ENCODE peak calls at places on chromosomes 12 and 14, in eight cellular contexts. One of them, this sample, is unnamed.

GRCh38 chr14:30443368-30444007 is 115.5 kb upstream of the G2E3 start:
- DNase-seq in MV-4-11: peak
- DNase-seq in SW480: peak
- DNase-seq in left cardiac atrium: no peak
- DNase-seq in esophagus muscularis mucosa: no peak
- DNase-seq in NCI-H1092 treated with DMSO at 0.1 percent for 48 hours: peak
- DNase-seq in MM.1S: peak
- DNase-seq in HCEC 1CT: peak
- DNase-seq in this sample: no peak

GRCh38 chr12:68772714-68773113 is 26.7 kb downstream of the SLC35E3 start:
- DNase-seq in MV-4-11: no peak
- DNase-seq in SW480: no peak
- DNase-seq in left cardiac atrium: no peak
- DNase-seq in esophagus muscularis mucosa: no peak
- DNase-seq in NCI-H1092 treated with DMSO at 0.1 percent for 48 hours: no peak
- DNase-seq in MM.1S: peak
- DNase-seq in HCEC 1CT: no peak
- DNase-seq in this sample: no peak

GRCh38 chr12:50174971-50175715 is 8.0 kb upstream of the CERS5 start:
- DNase-seq in MV-4-11: peak
- DNase-seq in SW480: peak
- DNase-seq in left cardiac atrium: no peak
- DNase-seq in esophagus muscularis mucosa: no peak
- DNase-seq in NCI-H1092 treated with DMSO at 0.1 percent for 48 hours: peak
- DNase-seq in MM.1S: peak
- DNase-seq in HCEC 1CT: peak
- DNase-seq in this sample: peak

GRCh38 chr14:100895411-100895810 is 8.1 kb downstream of the RTL1 start:
- DNase-seq in MV-4-11: no peak
- DNase-seq in SW480: no peak
- DNase-seq in left cardiac atrium: no peak
- DNase-seq in esophagus muscularis mucosa: no peak
- DNase-seq in NCI-H1092 treated with DMSO at 0.1 percent for 48 hours: no peak
- DNase-seq in MM.1S: no peak
- DNase-seq in HCEC 1CT: no peak
- DNase-seq in this sample: no peak

GRCh38 chr12:94545937-94546771 is 86.5 kb upstream of the CEP83 start:
- DNase-seq in MV-4-11: peak
- DNase-seq in SW480: peak
- DNase-seq in left cardiac atrium: peak
- DNase-seq in esophagus muscularis mucosa: no peak
- DNase-seq in NCI-H1092 treated with DMSO at 0.1 percent for 48 hours: peak
- DNase-seq in MM.1S: peak
- DNase-seq in HCEC 1CT: peak
- DNase-seq in this sample: peak

GRCh38 chr12:83404521-83404920 is 717.8 kb downstream of the TMTC2 start:
- DNase-seq in MV-4-11: no peak
- DNase-seq in SW480: no peak
- DNase-seq in left cardiac atrium: no peak
- DNase-seq in esophagus muscularis mucosa: no peak
- DNase-seq in NCI-H1092 treated with DMSO at 0.1 percent for 48 hours: no peak
- DNase-seq in MM.1S: no peak
- DNase-seq in HCEC 1CT: no peak
- DNase-seq in this sample: no peak

GRCh38 chr12:110304061-110304551 is 23.1 kb downstream of the ATP2A2 start:
- DNase-seq in MV-4-11: peak
- DNase-seq in SW480: no peak
- DNase-seq in left cardiac atrium: no peak
- DNase-seq in esophagus muscularis mucosa: no peak
- DNase-seq in NCI-H1092 treated with DMSO at 0.1 percent for 48 hours: no peak
- DNase-seq in MM.1S: no peak
- DNase-seq in HCEC 1CT: peak
- DNase-seq in this sample: no peak

GRCh38 chr12:34033628-34034296 is 11.5 kb downstream of the ALG10 start:
- DNase-seq in MV-4-11: peak
- DNase-seq in SW480: peak
- DNase-seq in left cardiac atrium: no peak
- DNase-seq in esophagus muscularis mucosa: no peak
- DNase-seq in NCI-H1092 treated with DMSO at 0.1 percent for 48 hours: peak
- DNase-seq in MM.1S: peak
- DNase-seq in HCEC 1CT: peak
- DNase-seq in this sample: peak

GRCh38 chr14:59358105-59358504 is 107.1 kb downstream of the GPR135 start:
- DNase-seq in MV-4-11: peak
- DNase-seq in SW480: peak
- DNase-seq in left cardiac atrium: peak
- DNase-seq in esophagus muscularis mucosa: no peak
- DNase-seq in NCI-H1092 treated with DMSO at 0.1 percent for 48 hours: peak
- DNase-seq in MM.1S: no peak
- DNase-seq in HCEC 1CT: peak
- DNase-seq in this sample: no peak

GRCh38 chr14:64630778-64631177 is 73.4 kb upstream of the PLEKHG3 start:
- DNase-seq in MV-4-11: no peak
- DNase-seq in SW480: no peak
- DNase-seq in left cardiac atrium: no peak
- DNase-seq in esophagus muscularis mucosa: no peak
- DNase-seq in NCI-H1092 treated with DMSO at 0.1 percent for 48 hours: no peak
- DNase-seq in MM.1S: no peak
- DNase-seq in HCEC 1CT: no peak
- DNase-seq in this sample: no peak

GRCh38 chr14:28676481-28676880 is 90.1 kb upstream of the FOXG1 start:
- DNase-seq in MV-4-11: no peak
- DNase-seq in SW480: peak
- DNase-seq in left cardiac atrium: no peak
- DNase-seq in esophagus muscularis mucosa: no peak
- DNase-seq in NCI-H1092 treated with DMSO at 0.1 percent for 48 hours: no peak
- DNase-seq in MM.1S: no peak
- DNase-seq in HCEC 1CT: peak
- DNase-seq in this sample: no peak

GRCh38 chr14:66105819-66106218 is 380.4 kb upstream of the CCDC196 start:
- DNase-seq in MV-4-11: no peak
- DNase-seq in SW480: peak
- DNase-seq in left cardiac atrium: no peak
- DNase-seq in esophagus muscularis mucosa: no peak
- DNase-seq in NCI-H1092 treated with DMSO at 0.1 percent for 48 hours: no peak
- DNase-seq in MM.1S: no peak
- DNase-seq in HCEC 1CT: no peak
- DNase-seq in this sample: no peak

GRCh38 chr14:25381498-25381897 is 331.6 kb upstream of the STXBP6 start:
- DNase-seq in MV-4-11: peak
- DNase-seq in SW480: peak
- DNase-seq in left cardiac atrium: no peak
- DNase-seq in esophagus muscularis mucosa: no peak
- DNase-seq in NCI-H1092 treated with DMSO at 0.1 percent for 48 hours: no peak
- DNase-seq in MM.1S: no peak
- DNase-seq in HCEC 1CT: peak
- DNase-seq in this sample: no peak

GRCh38 chr12:113239811-113240331 is 18.6 kb downstream of the TPCN1 start:
- DNase-seq in MV-4-11: no peak
- DNase-seq in SW480: no peak
- DNase-seq in left cardiac atrium: peak
- DNase-seq in esophagus muscularis mucosa: no peak
- DNase-seq in NCI-H1092 treated with DMSO at 0.1 percent for 48 hours: peak
- DNase-seq in MM.1S: no peak
- DNase-seq in HCEC 1CT: no peak
- DNase-seq in this sample: no peak

GRCh38 chr12:132067182-132067581 is 76.9 kb downstream of the DDX51 start:
- DNase-seq in MV-4-11: no peak
- DNase-seq in SW480: no peak
- DNase-seq in left cardiac atrium: no peak
- DNase-seq in esophagus muscularis mucosa: no peak
- DNase-seq in NCI-H1092 treated with DMSO at 0.1 percent for 48 hours: no peak
- DNase-seq in MM.1S: no peak
- DNase-seq in HCEC 1CT: no peak
- DNase-seq in this sample: no peak

GRCh38 chr14:63710497-63710896 is 17.4 kb downstream of the SGPP1 start:
- DNase-seq in MV-4-11: no peak
- DNase-seq in SW480: no peak
- DNase-seq in left cardiac atrium: no peak
- DNase-seq in esophagus muscularis mucosa: no peak
- DNase-seq in NCI-H1092 treated with DMSO at 0.1 percent for 48 hours: no peak
- DNase-seq in MM.1S: no peak
- DNase-seq in HCEC 1CT: no peak
- DNase-seq in this sample: no peak

GRCh38 chr14:97413991-97414717 is 617.0 kb downstream of the VRK1 start:
- DNase-seq in MV-4-11: no peak
- DNase-seq in SW480: no peak
- DNase-seq in left cardiac atrium: no peak
- DNase-seq in esophagus muscularis mucosa: no peak
- DNase-seq in NCI-H1092 treated with DMSO at 0.1 percent for 48 hours: no peak
- DNase-seq in MM.1S: no peak
- DNase-seq in HCEC 1CT: no peak
- DNase-seq in this sample: no peak

GRCh38 chr12:124321040-124321481 is 26.2 kb downstream of the RFLNA start:
- DNase-seq in MV-4-11: peak
- DNase-seq in SW480: no peak
- DNase-seq in left cardiac atrium: peak
- DNase-seq in esophagus muscularis mucosa: no peak
- DNase-seq in NCI-H1092 treated with DMSO at 0.1 percent for 48 hours: no peak
- DNase-seq in MM.1S: peak
- DNase-seq in HCEC 1CT: peak
- DNase-seq in this sample: peak

GRCh38 chr12:69123311-69123710 is 116.1 kb upstream of the CPSF6 start:
- DNase-seq in MV-4-11: no peak
- DNase-seq in SW480: no peak
- DNase-seq in left cardiac atrium: no peak
- DNase-seq in esophagus muscularis mucosa: peak
- DNase-seq in NCI-H1092 treated with DMSO at 0.1 percent for 48 hours: no peak
- DNase-seq in MM.1S: no peak
- DNase-seq in HCEC 1CT: no peak
- DNase-seq in this sample: no peak

GRCh38 chr14:99683619-99684355 is at the start of gene CYP46A1:
- DNase-seq in MV-4-11: peak
- DNase-seq in SW480: peak
- DNase-seq in left cardiac atrium: peak
- DNase-seq in esophagus muscularis mucosa: peak
- DNase-seq in NCI-H1092 treated with DMSO at 0.1 percent for 48 hours: peak
- DNase-seq in MM.1S: peak
- DNase-seq in HCEC 1CT: peak
- DNase-seq in this sample: peak

GRCh38 chr12:114674201-114675047 is 9.6 kb downstream of the TBX3 start:
- DNase-seq in MV-4-11: no peak
- DNase-seq in SW480: no peak
- DNase-seq in left cardiac atrium: no peak
- DNase-seq in esophagus muscularis mucosa: no peak
- DNase-seq in NCI-H1092 treated with DMSO at 0.1 percent for 48 hours: no peak
- DNase-seq in MM.1S: no peak
- DNase-seq in HCEC 1CT: no peak
- DNase-seq in this sample: no peak

GRCh38 chr12:131118366-131118765 is 164.7 kb downstream of the ADGRD1 start:
- DNase-seq in MV-4-11: no peak
- DNase-seq in SW480: no peak
- DNase-seq in left cardiac atrium: no peak
- DNase-seq in esophagus muscularis mucosa: no peak
- DNase-seq in NCI-H1092 treated with DMSO at 0.1 percent for 48 hours: no peak
- DNase-seq in MM.1S: no peak
- DNase-seq in HCEC 1CT: no peak
- DNase-seq in this sample: no peak

GRCh38 chr12:25469368-25469767 is 83.7 kb downstream of the LMNTD1 start:
- DNase-seq in MV-4-11: no peak
- DNase-seq in SW480: no peak
- DNase-seq in left cardiac atrium: no peak
- DNase-seq in esophagus muscularis mucosa: no peak
- DNase-seq in NCI-H1092 treated with DMSO at 0.1 percent for 48 hours: no peak
- DNase-seq in MM.1S: no peak
- DNase-seq in HCEC 1CT: no peak
- DNase-seq in this sample: no peak

GRCh38 chr14:95360828-95361227 is 41.1 kb upstream of the CLMN start:
- DNase-seq in MV-4-11: no peak
- DNase-seq in SW480: no peak
- DNase-seq in left cardiac atrium: no peak
- DNase-seq in esophagus muscularis mucosa: no peak
- DNase-seq in NCI-H1092 treated with DMSO at 0.1 percent for 48 hours: no peak
- DNase-seq in MM.1S: no peak
- DNase-seq in HCEC 1CT: no peak
- DNase-seq in this sample: no peak

GRCh38 chr12:92624236-92624635 is 78.6 kb upstream of the PLEKHG7 start:
- DNase-seq in MV-4-11: no peak
- DNase-seq in SW480: no peak
- DNase-seq in left cardiac atrium: no peak
- DNase-seq in esophagus muscularis mucosa: no peak
- DNase-seq in NCI-H1092 treated with DMSO at 0.1 percent for 48 hours: no peak
- DNase-seq in MM.1S: no peak
- DNase-seq in HCEC 1CT: peak
- DNase-seq in this sample: no peak

GRCh38 chr12:124391340-124392261 is 96.7 kb downstream of the RFLNA start:
- DNase-seq in MV-4-11: peak
- DNase-seq in SW480: no peak
- DNase-seq in left cardiac atrium: peak
- DNase-seq in esophagus muscularis mucosa: no peak
- DNase-seq in NCI-H1092 treated with DMSO at 0.1 percent for 48 hours: peak
- DNase-seq in MM.1S: peak
- DNase-seq in HCEC 1CT: peak
- DNase-seq in this sample: peak

GRCh38 chr12:132540436-132540835 is 50.5 kb downstream of the FBRSL1 start:
- DNase-seq in MV-4-11: no peak
- DNase-seq in SW480: no peak
- DNase-seq in left cardiac atrium: no peak
- DNase-seq in esophagus muscularis mucosa: no peak
- DNase-seq in NCI-H1092 treated with DMSO at 0.1 percent for 48 hours: no peak
- DNase-seq in MM.1S: no peak
- DNase-seq in HCEC 1CT: no peak
- DNase-seq in this sample: no peak

GRCh38 chr12:108582981-108583770 is 14.7 kb downstream of the TMEM119 start:
- DNase-seq in MV-4-11: no peak
- DNase-seq in SW480: no peak
- DNase-seq in left cardiac atrium: no peak
- DNase-seq in esophagus muscularis mucosa: no peak
- DNase-seq in NCI-H1092 treated with DMSO at 0.1 percent for 48 hours: no peak
- DNase-seq in MM.1S: no peak
- DNase-seq in HCEC 1CT: no peak
- DNase-seq in this sample: no peak

GRCh38 chr12:100142851-100143559 is at the start of gene BLTP3B:
- DNase-seq in MV-4-11: peak
- DNase-seq in SW480: peak
- DNase-seq in left cardiac atrium: peak
- DNase-seq in esophagus muscularis mucosa: peak
- DNase-seq in NCI-H1092 treated with DMSO at 0.1 percent for 48 hours: peak
- DNase-seq in MM.1S: peak
- DNase-seq in HCEC 1CT: peak
- DNase-seq in this sample: peak